ENCODE peak calls at places on chromosome 4, in nine cellular contexts. X, A, K, W, P, B, Y, I and H are unnamed samples.

GRCh38 chr4:173360587-173361221 is 10.1 kb upstream of the SAP30 start:
- ATAC-seq in X (peak), A (no peak), K (no peak), W (no peak), P (peak), B (no peak), Y (no peak), I (no peak), H (no peak)

GRCh38 chr4:89055157-89056080 is 1.6 kb downstream of the FAM13A start:
- ATAC-seq in X (no peak), A (no peak), K (peak), W (no peak), P (no peak), B (no peak), Y (no peak), I (peak), H (no peak)

GRCh38 chr4:125681240-125681639 is 366.5 kb downstream of the FAT4 start:
- ATAC-seq in X (no peak), A (no peak), K (no peak), W (no peak), P (no peak), B (no peak), Y (no peak), I (no peak), H (no peak)

GRCh38 chr4:67380154-67380553 is 165.1 kb downstream of the CENPC start:
- ATAC-seq in X (no peak), A (no peak), K (no peak), W (no peak), P (no peak), B (no peak), Y (no peak), I (no peak), H (no peak)

GRCh38 chr4:39526810-39527295 is 386 bp downstream of the UGDH start:
- ATAC-seq in X (no peak), A (no peak), K (peak), W (no peak), P (no peak), B (no peak), Y (peak), I (peak), H (peak)

GRCh38 chr4:53587123-53587522 is 4.2 kb downstream of the LNX1 start:
- ATAC-seq in X (no peak), A (no peak), K (no peak), W (no peak), P (no peak), B (no peak), Y (no peak), I (no peak), H (no peak)

GRCh38 chr4:168522829-168523228 is 26.0 kb downstream of the PALLD start:
- ATAC-seq in X (no peak), A (no peak), K (no peak), W (no peak), P (no peak), B (no peak), Y (no peak), I (no peak), H (no peak)

GRCh38 chr4:82213485-82214162 is 160.2 kb downstream of the HNRNPD start:
- ATAC-seq in X (no peak), A (peak), K (peak), W (no peak), P (no peak), B (no peak), Y (peak), I (peak), H (no peak)

GRCh38 chr4:825063-825968 is 613 bp downstream of the CPLX1 start:
- ATAC-seq in X (peak), A (peak), K (no peak), W (no peak), P (peak), B (peak), Y (peak), I (peak), H (peak)